ENCODE peak calls at places on chromosomes 12 and 14, in nine cellular contexts. K, W, L, E, F, O, S, I and G are unnamed samples.
A peak's percentile ranks its signal among the peaks of the same experiment; 100 is the strongest.

GRCh38 chr12:84730561-84731162 is 181.9 kb downstream of the SLC6A15 start:
- DNase-seq in K (no peak), W (no peak), L (no peak), E (peak; percentile 13), F (no peak), O (no peak), S (no peak), I (no peak), G (no peak)

GRCh38 chr14:52703225-52703624 is 3.8 kb upstream of the PSMC6 start:
- DNase-seq in K (peak; percentile 98), W (peak; percentile 86), L (no peak), E (no peak), F (no peak), O (no peak), S (no peak), I (no peak), G (no peak)

GRCh38 chr14:105588236-105588860 is 62.0 kb downstream of the TMEM121 start:
- DNase-seq in K (no peak), W (no peak), L (no peak), E (no peak), F (no peak), O (no peak), S (no peak), I (no peak), G (no peak)

GRCh38 chr12:113955109-113955970 is 10.8 kb downstream of the RBM19 start:
- DNase-seq in K (peak; percentile 33), W (no peak), L (no peak), E (no peak), F (no peak), O (peak; percentile 12), S (no peak), I (no peak), G (no peak)

GRCh38 chr12:1319215-1319614 is 275.2 kb downstream of the FBXL14 start:
- DNase-seq in K (peak; percentile 52), W (no peak), L (no peak), E (no peak), F (no peak), O (no peak), S (no peak), I (no peak), G (no peak)

GRCh38 chr12:121392325-121392716 is 7.6 kb upstream of the RNF34 start:
- DNase-seq in K (no peak), W (no peak), L (no peak), E (no peak), F (no peak), O (no peak), S (no peak), I (peak; percentile 10), G (no peak)

GRCh38 chr12:31518680-31519227 is 72.2 kb downstream of the DENND5B start:
- DNase-seq in K (peak; percentile 99), W (peak; percentile 87), L (no peak), E (peak; percentile 64), F (peak; percentile 34), O (no peak), S (no peak), I (no peak), G (no peak)

GRCh38 chr12:8860165-8860961 is 37.9 kb downstream of the A2ML1 start:
- DNase-seq in K (peak; percentile 65), W (peak; percentile 7), L (peak; percentile 30), E (peak; percentile 46), F (peak; percentile 22), O (no peak), S (peak; percentile 29), I (peak; percentile 80), G (no peak)

GRCh38 chr14:32372154-32372553 is 43.1 kb downstream of the AKAP6 start:
- DNase-seq in K (peak; percentile 98), W (peak; percentile 64), L (no peak), E (no peak), F (no peak), O (no peak), S (no peak), I (no peak), G (no peak)

GRCh38 chr14:102652194-102652593 is 59.7 kb downstream of the RCOR1 start:
- DNase-seq in K (no peak), W (no peak), L (no peak), E (no peak), F (no peak), O (no peak), S (no peak), I (no peak), G (no peak)

GRCh38 chr12:131387281-131388163 is 323.4 kb upstream of the SFSWAP start:
- DNase-seq in K (no peak), W (no peak), L (no peak), E (no peak), F (no peak), O (no peak), S (no peak), I (peak; percentile 82), G (no peak)

GRCh38 chr12:100127766-100128508 is 14.7 kb downstream of the BLTP3B start:
- DNase-seq in K (peak; percentile 79), W (no peak), L (no peak), E (no peak), F (no peak), O (no peak), S (no peak), I (no peak), G (no peak)

GRCh38 chr14:96599076-96599475 is 96.9 kb downstream of the PAPOLA start:
- DNase-seq in K (no peak), W (no peak), L (no peak), E (no peak), F (no peak), O (no peak), S (no peak), I (no peak), G (no peak)

GRCh38 chr12:22105542-22105941 is 59.5 kb downstream of the CMAS start:
- DNase-seq in K (no peak), W (no peak), L (no peak), E (no peak), F (no peak), O (no peak), S (no peak), I (no peak), G (no peak)

DNA sequence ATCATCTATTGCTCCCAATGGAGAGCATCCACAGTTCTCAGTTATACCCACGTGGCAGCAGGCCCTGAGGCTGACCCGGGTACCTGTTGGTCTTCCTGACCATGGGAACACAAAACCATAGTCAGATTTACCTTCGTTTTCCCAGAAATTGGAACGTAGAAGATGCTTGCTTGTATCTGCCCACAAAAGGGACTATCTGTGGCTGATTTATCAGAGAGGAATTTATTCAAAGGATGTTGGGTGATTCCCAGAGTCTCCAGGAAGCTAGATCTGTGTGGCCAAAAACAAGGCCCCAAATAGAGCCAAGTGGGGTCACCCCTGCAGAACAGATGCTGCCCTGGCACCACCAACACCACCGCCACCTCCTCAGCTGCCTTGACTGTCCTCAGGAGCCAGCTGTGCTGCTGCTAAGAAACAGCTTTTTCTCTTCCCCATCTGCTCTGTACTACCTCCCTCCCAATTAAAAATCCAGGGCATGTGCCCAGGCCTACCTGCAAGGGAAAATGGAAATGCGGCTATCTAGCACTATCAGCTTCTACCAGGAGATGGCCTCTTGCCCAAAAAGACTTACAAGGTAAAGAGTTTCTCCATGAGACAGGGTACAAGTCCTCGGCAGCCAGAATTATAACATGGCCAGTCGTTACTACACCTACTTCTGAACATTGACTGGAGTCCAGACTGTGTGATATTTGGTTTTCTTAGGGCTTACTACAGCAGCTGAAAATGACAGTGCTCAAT is 128.6 kb upstream of the PLEKHG7 start:
- DNase-seq in K (peak; percentile 53), W (no peak), L (no peak), E (no peak), F (no peak), O (no peak), S (no peak), I (no peak), G (no peak)
- TF ChIP-seq CTCF in K (peak; percentile 34), W (peak; percentile 60), L (peak; percentile 21), E (peak; percentile 60), F (no peak), O (no peak), S (no peak), I (no peak), G (no peak)

GRCh38 chr14:58245562-58245961 is 919 bp downstream of the PSMA3 start:
- DNase-seq in K (no peak), W (no peak), L (no peak), E (no peak), F (no peak), O (no peak), S (no peak), I (no peak), G (no peak)
- TF ChIP-seq CTCF in K (no peak), W (no peak), L (no peak), E (no peak), F (no peak), O (no peak), S (no peak), I (no peak), G (no peak)

GRCh38 chr12:119994892-119995658 is 6.0 kb downstream of the BICDL1 start:
- DNase-seq in K (no peak), W (no peak), L (no peak), E (no peak), F (no peak), O (no peak), S (no peak), I (no peak), G (no peak)
- TF ChIP-seq CTCF in K (no peak), W (no peak), L (no peak), E (no peak), F (no peak), O (no peak), S (no peak), I (no peak), G (no peak)

DNA sequence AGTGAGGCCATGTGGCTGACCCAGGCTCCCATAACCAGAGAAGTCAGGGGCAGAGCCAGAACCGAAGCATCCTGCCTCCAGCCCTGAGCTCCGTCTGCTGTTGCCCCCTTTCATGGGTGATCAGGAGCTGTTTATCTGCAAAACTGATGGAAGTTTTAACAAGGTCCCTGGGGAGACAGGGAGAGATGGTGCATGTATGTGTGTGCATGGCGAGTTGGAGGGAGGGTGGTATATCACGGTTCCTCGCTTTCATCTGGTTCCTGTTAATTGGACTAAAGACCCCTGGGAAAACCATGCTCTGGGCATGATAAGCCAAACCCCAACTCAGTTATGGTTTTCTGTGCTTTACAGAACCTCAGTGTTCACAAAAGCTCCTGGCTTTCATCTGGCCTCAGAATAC is 133.7 kb downstream of the KSR2 start:
- DNase-seq in K (no peak), W (no peak), L (no peak), E (no peak), F (no peak), O (no peak), S (no peak), I (no peak), G (no peak)
- TF ChIP-seq CTCF in K (no peak), W (no peak), L (no peak), E (no peak), F (no peak), O (no peak), S (no peak), I (no peak), G (no peak)